ENCODE peak calls at places on chromosomes 11 and 22, in four cellular contexts. One of them, this sample, is unnamed.

GRCh38 chr11:63681208-63682044 is at the start of gene RTN3:
- DNase-seq in Panc1: peak; percentile 91
- DNase-seq in HepG2: peak; percentile 91
- DNase-seq in K562: peak; percentile 97
- DNase-seq in this sample: peak; percentile 96

GRCh38 chr22:38017272-38017920 is 33.0 kb upstream of the SOX10 start:
- DNase-seq in Panc1: no peak
- DNase-seq in HepG2: no peak
- DNase-seq in K562: no peak
- DNase-seq in this sample: no peak

GRCh38 chr11:69232821-69233760 is 60.9 kb upstream of the MYEOV start:
- DNase-seq in Panc1: no peak
- DNase-seq in HepG2: no peak
- DNase-seq in K562: no peak
- DNase-seq in this sample: no peak

GRCh38 chr11:14980854-14981253 is 8.7 kb upstream of the CALCA start:
- DNase-seq in Panc1: no peak
- DNase-seq in HepG2: no peak
- DNase-seq in K562: no peak
- DNase-seq in this sample: no peak

GRCh38 chr11:46345131-46345597 is 2.1 kb upstream of the DGKZ start:
- DNase-seq in Panc1: no peak
- DNase-seq in HepG2: no peak
- DNase-seq in K562: no peak
- DNase-seq in this sample: no peak

GRCh38 chr22:23124611-23125511 is 16.9 kb downstream of the RSPH14 start:
- DNase-seq in Panc1: no peak
- DNase-seq in HepG2: no peak
- DNase-seq in K562: peak; percentile 65
- DNase-seq in this sample: no peak

GRCh38 chr22:47558828-47559700 is 796.6 kb downstream of the TBC1D22A start:
- DNase-seq in Panc1: no peak
- DNase-seq in HepG2: no peak
- DNase-seq in K562: no peak
- DNase-seq in this sample: no peak

GRCh38 chr11:64060263-64060860 is 24.6 kb downstream of the FLRT1 start:
- DNase-seq in Panc1: no peak
- DNase-seq in HepG2: no peak
- DNase-seq in K562: no peak
- DNase-seq in this sample: no peak

GRCh38 chr11:16632295-16633200 is 105.9 kb upstream of the C11orf58 start:
- DNase-seq in Panc1: no peak
- DNase-seq in HepG2: peak; percentile 50
- DNase-seq in K562: no peak
- DNase-seq in this sample: peak; percentile 42

GRCh38 chr22:27872488-27872887 is 46.6 kb downstream of the PITPNB start:
- DNase-seq in Panc1: no peak
- DNase-seq in HepG2: no peak
- DNase-seq in K562: no peak
- DNase-seq in this sample: no peak

GRCh38 chr11:62542750-62543567 is 3.6 kb downstream of the AHNAK start:
- DNase-seq in Panc1: no peak
- DNase-seq in HepG2: no peak
- DNase-seq in K562: peak; percentile 83
- DNase-seq in this sample: peak; percentile 54

GRCh38 chr11:11620966-11621880 is 582 bp downstream of the GALNT18 start:
- DNase-seq in Panc1: no peak
- DNase-seq in HepG2: no peak
- DNase-seq in K562: peak; percentile 12
- DNase-seq in this sample: no peak

GRCh38 chr11:120516461-120517389 is 5.2 kb downstream of the GRIK4 start:
- DNase-seq in Panc1: no peak
- DNase-seq in HepG2: peak; percentile 45
- DNase-seq in K562: no peak
- DNase-seq in this sample: no peak

GRCh38 chr11:94876222-94876621 is 97.1 kb downstream of the CWC15 start:
- DNase-seq in Panc1: no peak
- DNase-seq in HepG2: no peak
- DNase-seq in K562: no peak
- DNase-seq in this sample: no peak

GRCh38 chr11:12245091-12245490 is 132.3 kb upstream of the PARVA start:
- DNase-seq in Panc1: no peak
- DNase-seq in HepG2: no peak
- DNase-seq in K562: no peak
- DNase-seq in this sample: no peak

GRCh38 chr11:70333206-70333605 is 62.7 kb downstream of the PPFIA1 start:
- DNase-seq in Panc1: no peak
- DNase-seq in HepG2: no peak
- DNase-seq in K562: no peak
- DNase-seq in this sample: no peak

GRCh38 chr11:134678152-134678551 is 266.1 kb upstream of the B3GAT1 start:
- DNase-seq in Panc1: no peak
- DNase-seq in HepG2: no peak
- DNase-seq in K562: no peak
- DNase-seq in this sample: no peak

GRCh38 chr11:134678744-134679143 is 266.7 kb upstream of the B3GAT1 start:
- DNase-seq in Panc1: no peak
- DNase-seq in HepG2: no peak
- DNase-seq in K562: no peak
- DNase-seq in this sample: no peak

GRCh38 chr11:134676516-134677287 is 264.7 kb upstream of the B3GAT1 start:
- DNase-seq in Panc1: no peak
- DNase-seq in HepG2: no peak
- DNase-seq in K562: no peak
- DNase-seq in this sample: no peak

GRCh38 chr11:134675983-134676382 is 263.9 kb upstream of the B3GAT1 start:
- DNase-seq in Panc1: no peak
- DNase-seq in HepG2: no peak
- DNase-seq in K562: no peak
- DNase-seq in this sample: no peak

DNA sequence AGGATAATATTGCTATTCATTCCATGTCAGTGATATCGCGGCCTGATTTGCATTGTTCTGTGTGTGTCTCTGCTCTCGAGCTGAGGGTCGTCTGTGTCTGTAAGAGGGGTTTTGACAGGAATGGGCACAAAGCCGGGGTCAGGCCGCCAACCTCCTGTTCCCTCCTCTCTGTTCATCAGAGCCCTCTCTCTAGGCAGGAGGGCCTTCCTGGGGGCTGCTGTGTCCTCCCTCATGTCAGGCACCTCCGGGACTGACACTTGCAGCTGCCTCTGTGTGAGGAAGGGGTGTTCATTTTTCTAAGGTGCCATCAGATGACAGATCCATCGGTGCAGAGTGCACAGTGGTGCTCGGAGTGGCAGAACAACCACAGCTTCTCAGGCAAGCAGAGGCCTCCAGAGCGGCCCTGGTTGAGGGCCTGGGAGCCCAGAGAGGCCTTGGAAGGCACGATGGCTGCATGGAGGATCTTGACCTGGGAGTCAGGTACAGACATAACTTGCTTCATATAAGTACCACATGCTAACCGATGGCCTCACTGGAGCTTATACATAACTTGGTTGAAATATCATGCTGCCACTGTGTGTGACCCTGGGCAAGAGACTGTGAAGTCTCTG is 265.4 kb upstream of the B3GAT1 start:
- DNase-seq in Panc1: no peak
- DNase-seq in HepG2: no peak
- DNase-seq in K562: no peak
- DNase-seq in this sample: no peak
- TF ChIP-seq TCF7L2 in Panc1: no peak
- TF ChIP-seq TCF7L2 in HepG2: no peak
- TF ChIP-seq TCF7L2 in K562: no peak
- TF ChIP-seq TCF7L2 in this sample: no peak

DNA sequence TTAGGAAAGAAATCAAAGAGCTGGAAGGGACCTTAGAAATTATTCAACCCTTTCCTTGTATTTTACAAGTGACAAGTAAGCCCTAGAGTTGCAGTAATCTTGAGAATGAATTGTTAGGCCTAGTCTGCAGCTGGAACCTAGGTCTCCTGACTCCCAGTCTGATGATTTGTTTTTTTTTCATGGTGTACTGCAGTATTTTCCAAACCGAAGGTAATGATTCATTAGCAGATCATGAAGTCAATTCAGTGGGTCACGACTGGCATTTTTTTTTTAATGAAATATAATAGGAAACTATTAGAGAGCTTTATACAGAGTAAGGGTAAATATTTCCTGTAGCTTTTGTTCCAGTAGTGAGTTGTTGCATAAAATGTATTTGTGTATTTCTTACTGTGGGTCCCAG is 42.8 kb downstream of the EXT2 start:
- DNase-seq in Panc1: no peak
- DNase-seq in HepG2: no peak
- DNase-seq in K562: no peak
- DNase-seq in this sample: no peak
- TF ChIP-seq TCF7L2 in Panc1: no peak
- TF ChIP-seq TCF7L2 in HepG2: no peak
- TF ChIP-seq TCF7L2 in K562: no peak
- TF ChIP-seq TCF7L2 in this sample: no peak

GRCh38 chr22:46012881-46013281 is 35.9 kb upstream of the WNT7B start:
- DNase-seq in Panc1: no peak
- DNase-seq in HepG2: no peak
- DNase-seq in K562: no peak
- DNase-seq in this sample: no peak

GRCh38 chr22:46018859-46019258 is 41.9 kb upstream of the WNT7B start:
- DNase-seq in Panc1: no peak
- DNase-seq in HepG2: no peak
- DNase-seq in K562: no peak
- DNase-seq in this sample: no peak

GRCh38 chr22:46013460-46014416 is 36.8 kb upstream of the WNT7B start:
- DNase-seq in Panc1: peak; percentile 72
- DNase-seq in HepG2: peak; percentile 90
- DNase-seq in K562: peak; percentile 89
- DNase-seq in this sample: peak; percentile 89

GRCh38 chr22:46019351-46019750 is 42.4 kb upstream of the WNT7B start:
- DNase-seq in Panc1: no peak
- DNase-seq in HepG2: no peak
- DNase-seq in K562: no peak
- DNase-seq in this sample: no peak

GRCh38 chr22:46017166-46017565 is 40.2 kb upstream of the WNT7B start:
- DNase-seq in Panc1: no peak
- DNase-seq in HepG2: no peak
- DNase-seq in K562: no peak
- DNase-seq in this sample: no peak
- TF ChIP-seq TCF7L2 in Panc1: no peak
- TF ChIP-seq TCF7L2 in HepG2: no peak
- TF ChIP-seq TCF7L2 in K562: no peak
- TF ChIP-seq TCF7L2 in this sample: no peak

DNA sequence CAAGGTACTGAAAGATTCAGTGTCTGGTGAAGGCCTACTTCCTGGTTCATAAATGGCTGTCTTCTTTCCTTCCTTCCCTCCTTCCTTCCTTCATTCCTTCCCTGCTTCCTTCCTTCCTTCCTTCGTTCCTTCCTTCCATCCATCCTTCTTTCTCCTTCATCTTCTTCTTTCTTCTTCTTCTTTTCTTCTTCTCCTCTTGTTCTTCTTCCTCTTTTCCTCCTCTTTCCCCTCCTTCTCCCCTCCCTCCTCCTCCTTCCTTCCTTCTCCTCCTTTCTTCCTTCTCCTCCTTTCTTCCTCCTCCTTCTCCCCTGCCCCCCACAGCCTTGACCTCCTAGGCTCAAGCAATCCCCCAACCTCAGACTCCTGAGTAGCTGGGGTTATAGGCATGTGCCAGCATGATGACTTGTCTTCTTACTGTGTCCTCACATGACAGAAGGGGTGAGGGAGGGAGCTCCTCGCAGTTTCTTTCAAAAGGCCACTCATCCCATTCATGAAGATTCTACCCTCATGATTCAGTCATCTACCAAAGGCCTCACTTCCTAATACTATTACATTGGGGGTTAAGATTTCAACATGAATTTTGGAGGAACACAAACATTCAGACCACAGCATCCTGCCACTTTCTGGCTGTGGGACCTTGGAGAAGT is 22.6 kb upstream of the CCDC134 start:
- DNase-seq in Panc1: no peak
- DNase-seq in HepG2: no peak
- DNase-seq in K562: no peak
- DNase-seq in this sample: no peak
- TF ChIP-seq TCF7L2 in Panc1: no peak
- TF ChIP-seq TCF7L2 in HepG2: no peak
- TF ChIP-seq TCF7L2 in K562: no peak
- TF ChIP-seq TCF7L2 in this sample: no peak